ENCODE peak calls at places on chromosome 2, in four cellular contexts. G is heart right ventricle; T is epithelial cell of esophagus; J is activated naive CD8-positive, alpha-beta T cell treated with anti-CD3 and anti-CD28 coated beads for 36 hours. Y is an unnamed sample.

GRCh38 chr2:156031121-156031520 is 301.4 kb downstream of the NR4A2 start:
- DNase-seq in G (no peak), T (peak; percentile 54), J (no peak), Y (no peak)

GRCh38 chr2:119466373-119466772 is 34.7 kb downstream of the TMEM37 start:
- DNase-seq in G (no peak), T (no peak), J (no peak), Y (no peak)

GRCh38 chr2:101380376-101380775 is 6.9 kb downstream of the CREG2 start:
- DNase-seq in G (peak; percentile 74), T (peak; percentile 95), J (no peak), Y (no peak)

GRCh38 chr2:219368690-219369108 is 19.0 kb downstream of the DNPEP start:
- DNase-seq in G (peak; percentile 45), T (peak; percentile 22), J (no peak), Y (no peak)

GRCh38 chr2:44358498-44358897 is 2.8 kb downstream of the PREPL start:
- DNase-seq in G (peak; percentile 19), T (peak; percentile 38), J (peak; percentile 65), Y (peak; percentile 34)

GRCh38 chr2:20432714-20433113 is 14.2 kb upstream of the RHOB start:
- DNase-seq in G (no peak), T (no peak), J (no peak), Y (no peak)

GRCh38 chr2:197059498-197059897 is 133.0 kb upstream of the PGAP1 start:
- DNase-seq in G (no peak), T (no peak), J (no peak), Y (no peak)

GRCh38 chr2:127448526-127448925 is 30.3 kb downstream of the PROC start:
- DNase-seq in G (no peak), T (no peak), J (no peak), Y (no peak)

GRCh38 chr2:15874311-15874710 is 66.0 kb upstream of the MYCN start:
- DNase-seq in G (no peak), T (peak; percentile 50), J (no peak), Y (no peak)

GRCh38 chr2:71659868-71660518 is 206.6 kb downstream of the DYSF start:
- DNase-seq in G (no peak), T (no peak), J (no peak), Y (no peak)

GRCh38 chr2:59093571-59093970 is 852.4 kb upstream of the FANCL start:
- DNase-seq in G (no peak), T (peak; percentile 56), J (no peak), Y (no peak)

GRCh38 chr2:40310303-40310702 is 141.6 kb downstream of the SLC8A1 start:
- DNase-seq in G (no peak), T (no peak), J (no peak), Y (no peak)

GRCh38 chr2:33205693-33206434 is 259.1 kb downstream of the LTBP1 start:
- DNase-seq in G (no peak), T (no peak), J (no peak), Y (no peak)

GRCh38 chr2:47964722-47965434 is 58.6 kb upstream of the FBXO11 start:
- DNase-seq in G (no peak), T (peak; percentile 66), J (no peak), Y (no peak)

GRCh38 chr2:182554950-182555349 is 128.1 kb upstream of the PDE1A start:
- DNase-seq in G (no peak), T (no peak), J (no peak), Y (no peak)

GRCh38 chr2:9954136-9954535 is 2.6 kb downstream of the GRHL1 start:
- DNase-seq in G (no peak), T (no peak), J (no peak), Y (no peak)

GRCh38 chr2:128169933-128170709 is 79.1 kb downstream of the UGGT1 start:
- DNase-seq in G (no peak), T (no peak), J (no peak), Y (no peak)

GRCh38 chr2:168255866-168256265 is 8.5 kb upstream of the STK39 start:
- DNase-seq in G (no peak), T (no peak), J (no peak), Y (no peak)

GRCh38 chr2:104412384-104412783 is 441.5 kb upstream of the POU3F3 start:
- DNase-seq in G (no peak), T (peak; percentile 2), J (peak; percentile 9), Y (no peak)

GRCh38 chr2:149192425-149192824 is 138.0 kb upstream of the LYPD6 start:
- DNase-seq in G (no peak), T (peak; percentile 69), J (no peak), Y (no peak)

GRCh38 chr2:219709261-219709867 is 81.9 kb downstream of the SLC4A3 start:
- DNase-seq in G (peak; percentile 31), T (no peak), J (no peak), Y (no peak)

GRCh38 chr2:63679252-63679850 is 90.6 kb downstream of the MDH1 start:
- DNase-seq in G (no peak), T (peak; percentile 96), J (no peak), Y (no peak)

GRCh38 chr2:113700186-113700841 is 56.1 kb downstream of the SLC35F5 start:
- DNase-seq in G (peak; percentile 42), T (no peak), J (peak; percentile 72), Y (peak; percentile 67)

GRCh38 chr2:71226391-71226964 is 425 bp downstream of the PAIP2B start:
- DNase-seq in G (peak; percentile 45), T (no peak), J (peak; percentile 29), Y (no peak)

GRCh38 chr2:75710577-75711253 is at the start of gene GCFC2:
- DNase-seq in G (peak; percentile 87), T (peak; percentile 87), J (peak; percentile 89), Y (peak; percentile 72)

GRCh38 chr2:137838255-137839092 is 125.8 kb upstream of the HNMT start:
- DNase-seq in G (no peak), T (peak; percentile 53), J (no peak), Y (no peak)

GRCh38 chr2:238103465-238104070 is 3.4 kb downstream of the ESPNL start:
- DNase-seq in G (no peak), T (no peak), J (no peak), Y (no peak)

GRCh38 chr2:113910110-113910717 is 20.3 kb downstream of the ACTR3 start:
- DNase-seq in G (no peak), T (peak; percentile 23), J (peak; percentile 58), Y (no peak)

GRCh38 chr2:30436859-30437435 is 10.1 kb upstream of the LCLAT1 start:
- DNase-seq in G (peak; percentile 36), T (no peak), J (no peak), Y (no peak)

GRCh38 chr2:46914578-46915230 is 902 bp downstream of the MCFD2 start:
- DNase-seq in G (no peak), T (no peak), J (no peak), Y (no peak)

GRCh38 chr2:26330114-26330581 is 15.8 kb upstream of the SELENOI start:
- DNase-seq in G (peak; percentile 80), T (peak; percentile 83), J (peak; percentile 80), Y (peak; percentile 92)

GRCh38 chr2:216724190-216724589 is 28.8 kb upstream of the IGFBP5 start:
- DNase-seq in G (no peak), T (peak; percentile 92), J (no peak), Y (no peak)

GRCh38 chr2:58614259-58614658 is 373.1 kb upstream of the FANCL start:
- DNase-seq in G (no peak), T (no peak), J (no peak), Y (no peak)

GRCh38 chr2:168336786-168337388 is 89.5 kb upstream of the STK39 start:
- DNase-seq in G (no peak), T (peak; percentile 92), J (peak; percentile 42), Y (no peak)

GRCh38 chr2:174026122-174026845 is 61.1 kb upstream of the SP3 start:
- DNase-seq in G (no peak), T (no peak), J (no peak), Y (no peak)

GRCh38 chr2:19632327-19633040 is 269.3 kb downstream of the TTC32 start:
- DNase-seq in G (peak; percentile 47), T (peak; percentile 39), J (no peak), Y (no peak)

GRCh38 chr2:11343626-11344341 is 652 bp downstream of the ROCK2 start:
- DNase-seq in G (peak; percentile 57), T (peak; percentile 43), J (peak; percentile 39), Y (no peak)

GRCh38 chr2:96090527-96090926 is 25.8 kb downstream of the ADRA2B start:
- DNase-seq in G (no peak), T (no peak), J (no peak), Y (no peak)

GRCh38 chr2:31277621-31278020 is 43.7 kb downstream of the EHD3 start:
- DNase-seq in G (no peak), T (no peak), J (no peak), Y (no peak)

GRCh38 chr2:198517961-198518360 is 713.6 kb downstream of the PLCL1 start:
- DNase-seq in G (no peak), T (no peak), J (no peak), Y (no peak)